ENCODE peak calls at places on chromosomes 2 and 18, in six cellular contexts. X is endodermal cell, D is foreskin fibroblast, A is A549, B is fibroblast of the aortic adventitia, O is neural progenitor cell. L is an unnamed sample.

GRCh38 chr2:47033102-47033880 is 117.7 kb upstream of the MCFD2 start:
- DNase-seq in X (peak), D (no peak), A (no peak), B (no peak), O (peak), L (no peak)

GRCh38 chr2:8090748-8091700 is 590.8 kb upstream of the ID2 start:
- DNase-seq in X (peak), D (peak), A (peak), B (peak), O (no peak), L (no peak)

GRCh38 chr2:172615862-172616261 is 60.0 kb downstream of the PDK1 start:
- DNase-seq in X (no peak), D (no peak), A (no peak), B (no peak), O (no peak), L (no peak)

GRCh38 chr2:45237850-45238542 is 228.7 kb upstream of the SIX2 start:
- DNase-seq in X (no peak), D (peak), A (peak), B (peak), O (no peak), L (no peak)

GRCh38 chr2:144524190-144524957 is 4.5 kb upstream of the ZEB2 start:
- DNase-seq in X (peak), D (no peak), A (no peak), B (peak), O (peak), L (peak)

GRCh38 chr18:8944871-8945245 is 157.6 kb upstream of the NDUFV2 start:
- DNase-seq in X (no peak), D (no peak), A (no peak), B (no peak), O (no peak), L (no peak)

GRCh38 chr2:157936464-157936863 is 60.3 kb upstream of the ACVR1 start:
- DNase-seq in X (no peak), D (no peak), A (no peak), B (no peak), O (no peak), L (no peak)

GRCh38 chr2:121088251-121089004 is 196.6 kb downstream of the TFCP2L1 start:
- DNase-seq in X (no peak), D (no peak), A (no peak), B (peak), O (no peak), L (no peak)

GRCh38 chr2:85245891-85246290 is 81.9 kb downstream of the TGOLN2 start:
- DNase-seq in X (no peak), D (peak), A (no peak), B (no peak), O (no peak), L (no peak)

GRCh38 chr18:5729983-5730699 is 165.2 kb downstream of the TMEM200C start:
- DNase-seq in X (no peak), D (no peak), A (no peak), B (no peak), O (no peak), L (no peak)

GRCh38 chr2:144860421-144860820 is 340.5 kb upstream of the ZEB2 start:
- DNase-seq in X (no peak), D (no peak), A (no peak), B (no peak), O (no peak), L (no peak)

GRCh38 chr2:124609667-124610066 is 584.6 kb downstream of the CNTNAP5 start:
- DNase-seq in X (peak), D (no peak), A (no peak), B (no peak), O (no peak), L (no peak)

GRCh38 chr2:9803023-9803805 is 40.1 kb upstream of the TAF1B start:
- DNase-seq in X (peak), D (no peak), A (no peak), B (no peak), O (peak), L (no peak)

GRCh38 chr18:48164096-48164475 is 233.6 kb upstream of the SMAD2 start:
- DNase-seq in X (no peak), D (no peak), A (no peak), B (no peak), O (no peak), L (no peak)

GRCh38 chr2:1053781-1054180 is 103.1 kb downstream of the SNTG2 start:
- DNase-seq in X (no peak), D (no peak), A (no peak), B (no peak), O (no peak), L (no peak)

GRCh38 chr2:129078548-129078947 is 759.9 kb upstream of the HS6ST1 start:
- DNase-seq in X (peak), D (no peak), A (no peak), B (no peak), O (no peak), L (no peak)

GRCh38 chr2:235271936-235272335 is 221.9 kb upstream of the AGAP1 start:
- DNase-seq in X (no peak), D (no peak), A (no peak), B (peak), O (peak), L (no peak)

DNA sequence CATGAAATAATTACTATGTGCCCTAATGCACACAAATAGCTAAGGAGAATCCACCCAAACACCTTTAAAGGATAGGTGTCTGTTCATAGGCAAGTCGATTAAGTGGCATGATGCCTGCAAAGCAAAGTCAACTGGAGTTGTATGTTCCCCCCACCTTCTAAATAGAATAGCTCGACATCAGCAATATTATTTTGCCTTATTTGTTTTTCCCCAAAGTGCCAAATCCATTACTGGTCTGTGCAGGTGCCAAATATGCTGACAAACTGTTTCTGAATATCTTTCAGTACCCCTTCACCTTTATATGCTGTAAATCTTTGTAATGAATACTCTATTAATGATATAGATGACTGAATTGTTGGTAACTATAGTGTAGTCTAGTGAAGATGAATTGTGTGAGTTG is 8.9 kb downstream of the TBR1 start:
- DNase-seq in X (no peak), D (no peak), A (no peak), B (no peak), O (no peak), L (no peak)
- H3K4me3 ChIP-seq in X (no peak), D (no peak), A (no peak), B (no peak), O (no peak), L (no peak)

GRCh38 chr2:101148777-101149176 is 2.4 kb downstream of the TBC1D8 start:
- DNase-seq in X (no peak), D (no peak), A (no peak), B (no peak), O (no peak), L (no peak)
- H3K4me3 ChIP-seq in X (no peak), D (no peak), A (peak), B (no peak), O (no peak), L (no peak)

DNA sequence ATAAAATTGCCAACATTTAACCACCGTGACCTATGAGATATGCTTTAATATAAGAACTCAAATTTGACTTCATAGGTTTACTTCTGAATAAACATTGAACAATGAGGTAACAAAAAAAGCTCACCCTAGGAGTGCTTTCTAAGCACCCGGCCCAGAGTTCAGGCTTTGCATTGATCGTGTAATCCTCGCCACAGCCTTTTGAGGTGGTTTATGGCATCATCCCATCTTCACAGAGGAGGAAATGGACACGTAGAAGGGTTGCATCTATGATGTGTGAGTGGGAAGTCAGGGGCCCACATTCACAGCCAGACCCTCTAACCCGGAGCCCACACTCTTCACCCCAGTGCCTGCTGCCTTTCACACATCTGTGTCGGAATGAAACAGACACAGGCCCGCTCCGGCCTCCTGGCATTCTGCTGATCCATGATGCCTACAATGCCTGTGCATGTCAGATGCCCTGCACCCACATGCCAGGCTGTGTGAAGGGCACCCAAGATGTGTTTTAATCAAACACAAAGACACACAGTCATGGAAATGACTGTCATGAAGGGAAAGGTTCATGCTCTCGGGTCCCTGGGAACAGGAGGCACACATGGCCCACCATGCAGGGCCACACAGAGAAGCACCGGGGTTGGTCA is 48.6 kb upstream of the RPL31 start:
- DNase-seq in X (no peak), D (no peak), A (no peak), B (no peak), O (no peak), L (no peak)
- H3K4me3 ChIP-seq in X (no peak), D (no peak), A (no peak), B (no peak), O (no peak), L (no peak)

GRCh38 chr2:83186050-83186790 is 1272.9 kb downstream of the SUCLG1 start:
- DNase-seq in X (no peak), D (no peak), A (no peak), B (no peak), O (no peak), L (no peak)
- H3K4me3 ChIP-seq in X (no peak), D (no peak), A (no peak), B (no peak), O (no peak), L (no peak)

DNA sequence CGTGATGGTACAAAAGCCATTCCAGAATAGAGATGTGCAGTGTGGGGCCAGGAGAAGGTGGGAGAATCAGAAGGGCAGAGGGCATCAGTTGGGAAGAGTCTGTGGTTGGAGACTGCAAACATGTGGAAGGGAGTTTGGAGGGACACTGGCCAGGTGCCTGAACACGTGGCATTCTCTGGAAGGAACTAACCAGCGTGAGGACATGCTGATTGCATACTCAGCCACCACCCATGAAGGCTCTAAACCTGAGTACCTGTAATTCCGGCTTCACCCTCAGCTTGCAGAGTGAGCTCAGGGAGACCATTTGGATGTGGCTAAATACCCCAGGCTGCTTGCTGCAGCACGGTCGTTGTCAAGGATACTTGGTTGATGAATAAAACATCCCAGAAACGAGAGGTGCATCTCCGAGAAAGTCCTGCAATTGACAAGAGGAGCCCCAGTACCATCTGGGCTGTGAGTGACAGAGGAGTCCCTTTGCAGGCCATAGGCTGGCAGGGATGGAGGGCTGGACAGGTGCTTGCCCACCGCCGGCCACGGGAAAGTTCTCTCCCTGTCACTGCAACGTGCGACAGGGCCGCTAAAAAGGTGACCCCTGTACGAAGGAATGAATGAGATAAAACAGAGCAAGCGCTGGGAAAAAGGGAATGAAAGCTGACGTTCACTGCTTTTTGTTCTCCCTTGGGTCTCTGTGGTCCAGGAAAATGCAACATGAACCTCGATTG is 5.0 kb downstream of the ACKR3 start:
- DNase-seq in X (peak), D (no peak), A (no peak), B (no peak), O (no peak), L (no peak)
- H3K4me3 ChIP-seq in X (peak), D (no peak), A (no peak), B (no peak), O (no peak), L (no peak)

DNA sequence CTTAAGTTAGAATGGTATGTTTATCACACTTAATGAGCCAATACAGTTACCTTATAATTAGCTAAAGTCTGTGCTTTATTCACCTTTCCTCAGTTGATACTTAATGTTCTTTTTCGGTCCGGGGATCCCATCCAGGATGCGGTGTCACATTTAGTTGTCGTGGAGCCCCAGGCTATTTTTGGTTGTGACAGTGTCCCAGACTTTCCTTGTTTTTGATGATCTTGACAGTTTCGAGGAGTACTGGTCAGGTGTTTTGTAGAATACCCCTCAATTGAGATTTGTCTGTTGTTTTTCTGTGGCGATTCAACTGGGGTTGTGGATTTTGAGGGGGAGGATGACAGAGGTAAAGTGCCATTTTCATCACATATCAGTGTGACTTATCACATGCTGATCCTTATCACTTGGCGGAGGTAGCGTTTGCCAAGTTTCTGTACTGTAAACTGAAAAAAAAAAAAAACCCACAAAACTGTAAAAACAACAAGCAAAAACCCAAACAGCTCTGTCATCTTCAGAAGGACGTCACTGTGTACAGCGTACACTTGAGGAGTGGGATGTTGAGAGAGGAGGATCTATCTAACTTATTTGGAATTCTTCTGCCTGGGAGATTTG is 67.9 kb downstream of the FMNL2 start:
- DNase-seq in X (no peak), D (no peak), A (no peak), B (no peak), O (no peak), L (no peak)
- H3K4me3 ChIP-seq in X (no peak), D (no peak), A (no peak), B (no peak), O (no peak), L (no peak)

DNA sequence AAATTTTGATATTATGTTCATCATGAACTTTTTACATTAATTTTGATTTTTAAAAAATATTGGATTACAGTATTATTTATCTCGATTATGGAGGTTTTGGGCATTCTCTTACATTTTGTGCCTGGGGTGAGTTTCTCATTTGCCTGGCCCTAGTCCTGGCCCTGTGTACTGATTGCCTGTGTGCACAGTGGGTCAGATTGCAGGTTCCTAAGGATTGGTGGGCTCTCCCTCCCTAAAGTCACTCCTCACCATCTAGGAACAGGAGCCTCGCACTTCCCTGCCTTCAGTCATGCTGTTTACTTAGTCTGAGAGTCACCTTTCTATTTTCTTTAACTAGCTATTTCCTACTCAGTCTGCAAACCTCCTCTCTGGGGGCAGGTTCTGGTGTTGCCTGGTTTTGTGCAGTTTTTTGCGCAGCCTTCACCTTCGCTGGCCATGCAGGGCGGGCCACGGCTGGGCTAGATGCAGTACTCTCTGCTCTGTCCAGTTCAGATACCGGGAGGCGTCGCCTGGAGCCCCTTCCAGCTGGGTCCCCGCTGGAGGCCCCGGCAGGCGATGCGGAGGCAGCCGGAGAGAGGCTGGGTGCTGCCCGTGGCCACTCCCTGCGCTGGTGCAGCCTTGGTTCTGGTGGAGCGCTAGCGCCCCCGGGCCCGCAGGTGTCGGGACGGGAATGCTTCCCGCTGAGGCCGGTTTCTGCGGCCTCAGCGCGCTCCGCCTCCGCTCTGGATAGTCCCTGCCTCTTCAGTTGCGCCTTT is 23.3 kb upstream of the MC5R start:
- DNase-seq in X (peak), D (peak), A (peak), B (peak), O (peak), L (peak)
- H3K4me3 ChIP-seq in X (peak), D (no peak), A (peak), B (peak), O (peak), L (no peak)

GRCh38 chr2:200618051-200618419 is 32.2 kb downstream of the AOX1 start:
- DNase-seq in X (no peak), D (no peak), A (no peak), B (no peak), O (no peak), L (no peak)
- H3K4me3 ChIP-seq in X (no peak), D (no peak), A (no peak), B (no peak), O (no peak), L (no peak)

GRCh38 chr2:55876425-55877084 is 47.0 kb downstream of the EFEMP1 start:
- DNase-seq in X (no peak), D (no peak), A (no peak), B (peak), O (no peak), L (no peak)
- H3K4me3 ChIP-seq in X (no peak), D (no peak), A (no peak), B (no peak), O (no peak), L (no peak)

GRCh38 chr2:218261424-218262273 is 834 bp downstream of the GPBAR1 start:
- DNase-seq in X (peak), D (no peak), A (no peak), B (no peak), O (peak), L (no peak)
- H3K4me3 ChIP-seq in X (no peak), D (no peak), A (no peak), B (no peak), O (no peak), L (no peak)

L was measured in HAP-1.